ENCODE peak calls at places on chromosomes 1 and 21, in five cellular contexts. One of them, this sample, is unnamed.

GRCh38 chr1:178942285-178943218 is 71.7 kb upstream of the ANGPTL1 start:
- DNase-seq in K562: no peak
- DNase-seq in H1: no peak
- DNase-seq in HepG2: no peak
- DNase-seq in GM12878: no peak
- DNase-seq in this sample: no peak

GRCh38 chr1:208437416-208437815 is 193.2 kb upstream of the PLXNA2 start:
- DNase-seq in K562: no peak
- DNase-seq in H1: no peak
- DNase-seq in HepG2: no peak
- DNase-seq in GM12878: no peak
- DNase-seq in this sample: no peak

GRCh38 chr21:43877936-43878575 is 13.0 kb downstream of the AGPAT3 start:
- DNase-seq in K562: no peak
- DNase-seq in H1: no peak
- DNase-seq in HepG2: no peak
- DNase-seq in GM12878: no peak
- DNase-seq in this sample: no peak

GRCh38 chr21:29155118-29155932 is 24.9 kb downstream of the MAP3K7CL start:
- DNase-seq in K562: no peak
- DNase-seq in H1: no peak
- DNase-seq in HepG2: no peak
- DNase-seq in GM12878: no peak
- DNase-seq in this sample: no peak

GRCh38 chr1:224510880-224511645 is 76.5 kb upstream of the WDR26 start:
- DNase-seq in K562: no peak
- DNase-seq in H1: no peak
- DNase-seq in HepG2: no peak
- DNase-seq in GM12878: no peak
- DNase-seq in this sample: no peak

GRCh38 chr1:67053535-67053784 is 488 bp downstream of the SLC35D1 start:
- DNase-seq in K562: peak
- DNase-seq in H1: no peak
- DNase-seq in HepG2: peak
- DNase-seq in GM12878: no peak
- DNase-seq in this sample: no peak

GRCh38 chr1:64745986-64746940 is 1.4 kb downstream of the RAVER2 start:
- DNase-seq in K562: no peak
- DNase-seq in H1: no peak
- DNase-seq in HepG2: no peak
- DNase-seq in GM12878: no peak
- DNase-seq in this sample: no peak

GRCh38 chr1:50973875-50974617 is 4.0 kb downstream of the CDKN2C start:
- DNase-seq in K562: no peak
- DNase-seq in H1: no peak
- DNase-seq in HepG2: no peak
- DNase-seq in GM12878: no peak
- DNase-seq in this sample: no peak

GRCh38 chr1:61238371-61238689 is 156.0 kb downstream of the NFIA start:
- DNase-seq in K562: no peak
- DNase-seq in H1: no peak
- DNase-seq in HepG2: no peak
- DNase-seq in GM12878: no peak
- DNase-seq in this sample: no peak

GRCh38 chr1:224052767-224053166 is 61.1 kb upstream of the FBXO28 start:
- DNase-seq in K562: no peak
- DNase-seq in H1: no peak
- DNase-seq in HepG2: no peak
- DNase-seq in GM12878: no peak
- DNase-seq in this sample: no peak

GRCh38 chr21:41641821-41642368 is 125.0 kb downstream of the RIPK4 start:
- DNase-seq in K562: no peak
- DNase-seq in H1: no peak
- DNase-seq in HepG2: peak
- DNase-seq in GM12878: no peak
- DNase-seq in this sample: no peak

GRCh38 chr1:164624393-164624792 is 65.4 kb downstream of the PBX1 start:
- DNase-seq in K562: no peak
- DNase-seq in H1: no peak
- DNase-seq in HepG2: no peak
- DNase-seq in GM12878: no peak
- DNase-seq in this sample: no peak

GRCh38 chr1:32801096-32801713 is 16.0 kb downstream of the YARS1 start:
- DNase-seq in K562: no peak
- DNase-seq in H1: no peak
- DNase-seq in HepG2: no peak
- DNase-seq in GM12878: no peak
- DNase-seq in this sample: no peak

GRCh38 chr1:245901037-245901436 is 606.0 kb downstream of the SMYD3 start:
- DNase-seq in K562: no peak
- DNase-seq in H1: no peak
- DNase-seq in HepG2: no peak
- DNase-seq in GM12878: peak
- DNase-seq in this sample: no peak

GRCh38 chr1:64525116-64525686 is 55.3 kb downstream of the CACHD1 start:
- DNase-seq in K562: no peak
- DNase-seq in H1: no peak
- DNase-seq in HepG2: no peak
- DNase-seq in GM12878: no peak
- DNase-seq in this sample: no peak

GRCh38 chr21:15631342-15631741 is 98.4 kb upstream of the USP25 start:
- DNase-seq in K562: no peak
- DNase-seq in H1: no peak
- DNase-seq in HepG2: no peak
- DNase-seq in GM12878: no peak
- DNase-seq in this sample: no peak

GRCh38 chr1:182092336-182092735 is 30.8 kb upstream of the ZNF648 start:
- DNase-seq in K562: no peak
- DNase-seq in H1: no peak
- DNase-seq in HepG2: no peak
- DNase-seq in GM12878: no peak
- DNase-seq in this sample: no peak

DNA sequence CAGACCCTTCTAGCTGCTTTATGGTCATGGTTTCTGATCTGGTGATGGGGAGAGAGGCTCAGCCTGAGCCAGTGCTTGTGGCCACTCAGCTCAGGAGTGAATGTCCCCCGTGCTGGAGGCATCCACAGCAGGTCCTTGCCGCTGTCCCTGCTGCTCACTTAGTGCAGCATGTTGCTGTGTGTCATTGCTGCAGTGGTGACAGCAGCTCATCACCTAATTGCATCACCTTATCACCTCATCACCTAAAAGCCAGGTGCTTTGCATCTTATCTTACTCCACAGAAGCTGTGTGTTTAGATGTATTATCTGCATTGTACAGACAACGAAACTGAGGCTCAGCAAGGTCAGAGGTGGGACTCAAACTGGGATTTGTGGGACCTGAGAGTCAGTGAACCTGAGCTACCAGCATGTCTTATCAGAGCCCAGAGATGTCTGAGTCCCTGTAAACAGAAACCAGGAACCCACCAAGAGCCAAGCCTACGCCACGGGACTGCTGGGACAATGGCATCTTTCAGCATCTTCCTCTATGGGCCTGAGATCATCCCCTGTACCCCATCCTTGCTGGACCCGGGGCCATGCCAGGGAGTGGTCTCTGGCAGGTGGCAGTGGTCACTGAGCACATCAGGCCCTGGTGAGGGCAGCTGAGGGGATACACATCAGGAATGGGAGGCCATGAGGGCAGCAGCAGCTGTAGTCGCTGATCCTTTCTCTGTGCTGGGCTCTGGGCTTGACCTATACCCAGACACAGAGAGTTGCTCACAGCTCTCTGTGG is 6.5 kb downstream of the PODN start:
- DNase-seq in K562: no peak
- DNase-seq in H1: no peak
- DNase-seq in HepG2: no peak
- DNase-seq in GM12878: no peak
- DNase-seq in this sample: no peak
- TF ChIP-seq EZH2 in K562: no peak
- TF ChIP-seq EZH2 in H1: no peak
- TF ChIP-seq EZH2 in HepG2: no peak
- TF ChIP-seq EZH2 in GM12878: no peak
- TF ChIP-seq EZH2 in this sample: no peak

GRCh38 chr1:205493241-205494085 is 11.0 kb upstream of the CDK18 start:
- DNase-seq in K562: no peak
- DNase-seq in H1: no peak
- DNase-seq in HepG2: peak
- DNase-seq in GM12878: no peak
- DNase-seq in this sample: no peak

GRCh38 chr1:205492774-205493173 is 11.7 kb upstream of the CDK18 start:
- DNase-seq in K562: no peak
- DNase-seq in H1: no peak
- DNase-seq in HepG2: no peak
- DNase-seq in GM12878: no peak
- DNase-seq in this sample: no peak

GRCh38 chr1:205495237-205495823 is 9.1 kb upstream of the CDK18 start:
- DNase-seq in K562: peak
- DNase-seq in H1: no peak
- DNase-seq in HepG2: no peak
- DNase-seq in GM12878: no peak
- DNase-seq in this sample: no peak

GRCh38 chr1:205492201-205492667 is 12.2 kb upstream of the CDK18 start:
- DNase-seq in K562: no peak
- DNase-seq in H1: no peak
- DNase-seq in HepG2: peak
- DNase-seq in GM12878: no peak
- DNase-seq in this sample: no peak

DNA sequence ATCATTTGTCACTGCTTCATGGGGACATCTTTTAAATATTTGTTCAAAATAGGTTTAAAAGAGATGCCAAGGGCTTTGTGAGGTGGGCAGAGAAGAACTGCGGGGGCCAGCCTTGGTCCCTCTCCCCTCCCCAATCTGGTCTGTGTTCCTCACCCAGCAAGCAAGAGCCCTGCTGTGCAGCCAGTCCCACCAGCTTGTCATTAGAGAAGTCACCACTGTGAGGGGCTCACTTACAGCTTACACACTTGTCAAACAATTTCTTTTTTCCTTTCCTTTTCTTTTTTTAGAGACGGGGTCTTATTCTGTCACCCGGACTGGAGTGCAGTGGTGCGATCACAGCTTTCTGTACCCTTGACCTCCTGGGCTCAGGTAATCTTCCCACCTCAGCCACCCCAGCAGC is 10.3 kb upstream of the CDK18 start:
- DNase-seq in K562: no peak
- DNase-seq in H1: no peak
- DNase-seq in HepG2: no peak
- DNase-seq in GM12878: no peak
- DNase-seq in this sample: no peak
- TF ChIP-seq JUND in K562: no peak
- TF ChIP-seq JUND in H1: no peak
- TF ChIP-seq JUND in HepG2: no peak
- TF ChIP-seq JUND in GM12878: no peak
- TF ChIP-seq JUND in this sample: no peak

GRCh38 chr1:205524794-205525101 is 20.3 kb downstream of the CDK18 start:
- DNase-seq in K562: no peak
- DNase-seq in H1: no peak
- DNase-seq in HepG2: no peak
- DNase-seq in GM12878: no peak
- DNase-seq in this sample: no peak

GRCh38 chr1:205523891-205524793 is 19.7 kb downstream of the CDK18 start:
- DNase-seq in K562: peak
- DNase-seq in H1: peak
- DNase-seq in HepG2: peak
- DNase-seq in GM12878: no peak
- DNase-seq in this sample: peak

GRCh38 chr1:205521646-205522150 is 17.2 kb downstream of the CDK18 start:
- DNase-seq in K562: no peak
- DNase-seq in H1: no peak
- DNase-seq in HepG2: no peak
- DNase-seq in GM12878: no peak
- DNase-seq in this sample: no peak

GRCh38 chr1:205522692-205523091 is 18.2 kb downstream of the CDK18 start:
- DNase-seq in K562: no peak
- DNase-seq in H1: no peak
- DNase-seq in HepG2: no peak
- DNase-seq in GM12878: no peak
- DNase-seq in this sample: no peak

GRCh38 chr1:205523261-205523890 is 18.9 kb downstream of the CDK18 start:
- DNase-seq in K562: no peak
- DNase-seq in H1: no peak
- DNase-seq in HepG2: no peak
- DNase-seq in GM12878: no peak
- DNase-seq in this sample: no peak
- H3K27ac ChIP-seq in K562: no peak
- H3K27ac ChIP-seq in H1: no peak
- H3K27ac ChIP-seq in HepG2: no peak
- H3K27ac ChIP-seq in GM12878: no peak
- H3K27ac ChIP-seq in this sample: no peak

GRCh38 chr1:110152133-110152785 is 2.0 kb downstream of the SLC6A17 start:
- DNase-seq in K562: no peak
- DNase-seq in H1: no peak
- DNase-seq in HepG2: peak
- DNase-seq in GM12878: no peak
- DNase-seq in this sample: no peak

GRCh38 chr1:110153407-110153950 is 3.2 kb downstream of the SLC6A17 start:
- DNase-seq in K562: no peak
- DNase-seq in H1: no peak
- DNase-seq in HepG2: no peak
- DNase-seq in GM12878: no peak
- DNase-seq in this sample: no peak

GRCh38 chr1:110151175-110151715 is 951 bp downstream of the SLC6A17 start:
- DNase-seq in K562: no peak
- DNase-seq in H1: no peak
- DNase-seq in HepG2: no peak
- DNase-seq in GM12878: no peak
- DNase-seq in this sample: no peak

GRCh38 chr1:110148961-110149360 is 1.3 kb upstream of the SLC6A17 start:
- DNase-seq in K562: no peak
- DNase-seq in H1: no peak
- DNase-seq in HepG2: no peak
- DNase-seq in GM12878: no peak
- DNase-seq in this sample: peak

DNA sequence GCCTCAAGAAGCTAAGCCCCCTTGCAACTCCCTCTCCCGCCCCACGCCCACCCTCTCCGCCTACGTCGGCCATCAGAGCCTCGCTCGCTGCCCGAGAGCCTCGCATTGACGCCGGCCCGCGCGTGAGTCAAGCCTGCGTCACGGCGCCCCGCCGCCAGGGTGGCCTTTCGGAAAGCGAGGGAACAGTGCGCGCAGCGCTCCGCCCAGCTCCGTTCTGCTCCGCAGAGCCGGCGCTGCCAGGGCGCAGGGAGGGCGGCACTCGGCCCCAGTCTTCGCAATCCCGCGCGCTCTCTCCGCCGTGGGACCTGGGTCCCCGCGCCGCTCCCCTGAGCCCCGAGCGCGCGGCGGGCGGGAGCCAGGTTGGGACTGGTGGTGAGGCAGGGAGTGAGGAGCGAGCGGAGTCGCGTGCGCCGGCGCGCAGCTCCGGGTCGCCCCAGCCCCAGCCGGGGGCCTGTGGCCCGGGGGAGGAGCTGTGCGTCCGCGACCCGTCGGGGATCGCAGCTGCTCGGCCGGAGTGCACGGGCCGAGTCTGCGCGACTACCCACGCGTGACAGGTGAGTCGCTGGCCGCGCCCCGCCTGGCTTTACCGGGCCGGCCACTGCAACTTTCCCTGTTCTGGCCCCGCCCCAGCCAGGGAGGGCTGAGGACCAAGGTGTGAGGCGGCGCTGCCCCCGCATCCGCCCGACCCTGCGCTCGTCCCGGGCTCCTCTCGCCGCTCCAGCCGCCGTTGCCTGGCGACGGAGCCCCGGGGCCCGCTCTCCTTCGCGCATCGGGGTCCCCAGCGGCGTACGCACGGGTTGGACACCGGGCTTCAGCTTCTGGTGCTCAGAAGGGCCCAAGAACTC is at the start of gene SLC6A17:
- DNase-seq in K562: peak
- DNase-seq in H1: no peak
- DNase-seq in HepG2: no peak
- DNase-seq in GM12878: no peak
- DNase-seq in this sample: peak
- TF ChIP-seq EZH2 in K562: no peak
- TF ChIP-seq EZH2 in H1: peak
- TF ChIP-seq EZH2 in HepG2: no peak
- TF ChIP-seq EZH2 in GM12878: no peak
- TF ChIP-seq EZH2 in this sample: no peak

This sample was measured in HCT116.